ENCODE peak calls at places on chromosomes 13 and 19, in ten cellular contexts. One of them, this sample, is unnamed.

GRCh38 chr19:33868821-33869412 is 72.2 kb downstream of the KCTD15 start:
- DNase-seq in osteocyte: peak
- DNase-seq in fibroblast of lung: peak
- DNase-seq in PC-3: no peak
- DNase-seq in WERI-Rb-1: no peak
- DNase-seq in astrocyte of the spinal cord: peak
- DNase-seq in gastrocnemius medialis: no peak
- DNase-seq in fibroblast of pulmonary artery: peak
- DNase-seq in GM13977: no peak
- DNase-seq in BE2C: peak
- DNase-seq in this sample: no peak

GRCh38 chr13:102724923-102725322 is 30.1 kb upstream of the METTL21C start:
- DNase-seq in osteocyte: no peak
- DNase-seq in fibroblast of lung: peak
- DNase-seq in PC-3: peak
- DNase-seq in WERI-Rb-1: peak
- DNase-seq in astrocyte of the spinal cord: peak
- DNase-seq in gastrocnemius medialis: no peak
- DNase-seq in fibroblast of pulmonary artery: peak
- DNase-seq in GM13977: no peak
- DNase-seq in BE2C: no peak
- DNase-seq in this sample: no peak

GRCh38 chr19:10419646-10420443 is 493 bp upstream of the PDE4A start:
- DNase-seq in osteocyte: no peak
- DNase-seq in fibroblast of lung: peak
- DNase-seq in PC-3: peak
- DNase-seq in WERI-Rb-1: peak
- DNase-seq in astrocyte of the spinal cord: peak
- DNase-seq in gastrocnemius medialis: no peak
- DNase-seq in fibroblast of pulmonary artery: peak
- DNase-seq in GM13977: peak
- DNase-seq in BE2C: peak
- DNase-seq in this sample: no peak

GRCh38 chr13:45370922-45371406 is 30.0 kb upstream of the TPT1 start:
- DNase-seq in osteocyte: peak
- DNase-seq in fibroblast of lung: peak
- DNase-seq in PC-3: peak
- DNase-seq in WERI-Rb-1: peak
- DNase-seq in astrocyte of the spinal cord: peak
- DNase-seq in gastrocnemius medialis: peak
- DNase-seq in fibroblast of pulmonary artery: peak
- DNase-seq in GM13977: peak
- DNase-seq in BE2C: peak
- DNase-seq in this sample: peak

GRCh38 chr19:11699931-11700794 is 38.6 kb downstream of the ZNF823 start:
- DNase-seq in osteocyte: no peak
- DNase-seq in fibroblast of lung: peak
- DNase-seq in PC-3: peak
- DNase-seq in WERI-Rb-1: no peak
- DNase-seq in astrocyte of the spinal cord: peak
- DNase-seq in gastrocnemius medialis: no peak
- DNase-seq in fibroblast of pulmonary artery: peak
- DNase-seq in GM13977: no peak
- DNase-seq in BE2C: peak
- DNase-seq in this sample: no peak

GRCh38 chr13:59951011-59951410 is 212.7 kb downstream of the DIAPH3 start:
- DNase-seq in osteocyte: no peak
- DNase-seq in fibroblast of lung: no peak
- DNase-seq in PC-3: no peak
- DNase-seq in WERI-Rb-1: no peak
- DNase-seq in astrocyte of the spinal cord: peak
- DNase-seq in gastrocnemius medialis: no peak
- DNase-seq in fibroblast of pulmonary artery: no peak
- DNase-seq in GM13977: no peak
- DNase-seq in BE2C: no peak
- DNase-seq in this sample: no peak

GRCh38 chr19:58566989-58567388 is 6.1 kb downstream of the MZF1 start:
- DNase-seq in osteocyte: no peak
- DNase-seq in fibroblast of lung: no peak
- DNase-seq in PC-3: no peak
- DNase-seq in WERI-Rb-1: no peak
- DNase-seq in astrocyte of the spinal cord: no peak
- DNase-seq in gastrocnemius medialis: no peak
- DNase-seq in fibroblast of pulmonary artery: no peak
- DNase-seq in GM13977: no peak
- DNase-seq in BE2C: no peak
- DNase-seq in this sample: no peak

GRCh38 chr19:10486551-10486950 is 16.6 kb downstream of the KEAP1 start:
- DNase-seq in osteocyte: no peak
- DNase-seq in fibroblast of lung: no peak
- DNase-seq in PC-3: no peak
- DNase-seq in WERI-Rb-1: no peak
- DNase-seq in astrocyte of the spinal cord: no peak
- DNase-seq in gastrocnemius medialis: no peak
- DNase-seq in fibroblast of pulmonary artery: no peak
- DNase-seq in GM13977: no peak
- DNase-seq in BE2C: no peak
- DNase-seq in this sample: no peak

DNA sequence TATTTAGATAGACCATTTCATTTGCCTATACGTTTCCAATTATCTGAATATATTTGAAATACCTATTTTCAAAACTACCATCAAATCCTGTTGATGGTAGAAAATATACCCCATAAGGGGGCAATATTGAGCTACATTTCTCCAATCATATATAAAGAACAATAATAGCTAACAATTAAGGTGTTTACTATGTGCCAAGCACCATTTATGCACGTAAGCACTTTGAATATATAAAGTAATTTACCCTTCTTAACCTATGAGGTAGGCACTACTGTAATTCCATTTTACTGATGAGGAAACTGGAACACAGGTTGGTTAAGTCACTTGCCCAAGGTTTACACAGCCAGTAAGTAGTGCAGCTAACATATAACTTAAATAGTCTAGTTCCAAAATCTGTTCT is 79.2 kb downstream of the UBL3 start:
- DNase-seq in osteocyte: no peak
- DNase-seq in fibroblast of lung: peak
- DNase-seq in PC-3: peak
- DNase-seq in WERI-Rb-1: no peak
- DNase-seq in astrocyte of the spinal cord: peak
- DNase-seq in gastrocnemius medialis: no peak
- DNase-seq in fibroblast of pulmonary artery: peak
- DNase-seq in GM13977: no peak
- DNase-seq in BE2C: no peak
- DNase-seq in this sample: no peak
- TF ChIP-seq CTCF in osteocyte: peak
- TF ChIP-seq CTCF in fibroblast of lung: peak
- TF ChIP-seq CTCF in PC-3: peak
- TF ChIP-seq CTCF in WERI-Rb-1: no peak
- TF ChIP-seq CTCF in astrocyte of the spinal cord: peak
- TF ChIP-seq CTCF in gastrocnemius medialis: peak
- TF ChIP-seq CTCF in fibroblast of pulmonary artery: peak
- TF ChIP-seq CTCF in GM13977: peak
- TF ChIP-seq CTCF in BE2C: peak
- TF ChIP-seq CTCF in this sample: peak

DNA sequence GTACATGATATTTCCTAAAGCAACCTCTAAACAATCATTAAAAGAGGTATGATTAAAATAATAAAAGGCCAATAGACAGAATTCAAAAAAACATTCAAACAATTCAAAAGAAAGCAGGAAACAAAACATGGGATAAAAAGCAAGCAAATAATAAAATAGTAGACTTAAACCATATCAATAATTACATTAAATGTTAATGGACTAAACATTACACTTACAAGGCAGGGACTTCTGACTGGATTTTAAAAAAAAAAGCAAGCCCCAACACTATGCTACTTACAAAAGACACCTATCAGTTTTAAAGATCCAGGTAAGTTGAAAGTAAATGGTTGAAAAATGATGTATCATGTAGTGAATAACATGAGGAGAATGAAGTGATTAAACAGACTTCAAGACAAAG is 65.2 kb downstream of the KLF2 start:
- DNase-seq in osteocyte: no peak
- DNase-seq in fibroblast of lung: no peak
- DNase-seq in PC-3: no peak
- DNase-seq in WERI-Rb-1: no peak
- DNase-seq in astrocyte of the spinal cord: no peak
- DNase-seq in gastrocnemius medialis: no peak
- DNase-seq in fibroblast of pulmonary artery: no peak
- DNase-seq in GM13977: no peak
- DNase-seq in BE2C: no peak
- DNase-seq in this sample: no peak
- TF ChIP-seq CTCF in osteocyte: no peak
- TF ChIP-seq CTCF in fibroblast of lung: no peak
- TF ChIP-seq CTCF in PC-3: no peak
- TF ChIP-seq CTCF in WERI-Rb-1: no peak
- TF ChIP-seq CTCF in astrocyte of the spinal cord: no peak
- TF ChIP-seq CTCF in gastrocnemius medialis: no peak
- TF ChIP-seq CTCF in fibroblast of pulmonary artery: no peak
- TF ChIP-seq CTCF in GM13977: no peak
- TF ChIP-seq CTCF in BE2C: no peak
- TF ChIP-seq CTCF in this sample: no peak

DNA sequence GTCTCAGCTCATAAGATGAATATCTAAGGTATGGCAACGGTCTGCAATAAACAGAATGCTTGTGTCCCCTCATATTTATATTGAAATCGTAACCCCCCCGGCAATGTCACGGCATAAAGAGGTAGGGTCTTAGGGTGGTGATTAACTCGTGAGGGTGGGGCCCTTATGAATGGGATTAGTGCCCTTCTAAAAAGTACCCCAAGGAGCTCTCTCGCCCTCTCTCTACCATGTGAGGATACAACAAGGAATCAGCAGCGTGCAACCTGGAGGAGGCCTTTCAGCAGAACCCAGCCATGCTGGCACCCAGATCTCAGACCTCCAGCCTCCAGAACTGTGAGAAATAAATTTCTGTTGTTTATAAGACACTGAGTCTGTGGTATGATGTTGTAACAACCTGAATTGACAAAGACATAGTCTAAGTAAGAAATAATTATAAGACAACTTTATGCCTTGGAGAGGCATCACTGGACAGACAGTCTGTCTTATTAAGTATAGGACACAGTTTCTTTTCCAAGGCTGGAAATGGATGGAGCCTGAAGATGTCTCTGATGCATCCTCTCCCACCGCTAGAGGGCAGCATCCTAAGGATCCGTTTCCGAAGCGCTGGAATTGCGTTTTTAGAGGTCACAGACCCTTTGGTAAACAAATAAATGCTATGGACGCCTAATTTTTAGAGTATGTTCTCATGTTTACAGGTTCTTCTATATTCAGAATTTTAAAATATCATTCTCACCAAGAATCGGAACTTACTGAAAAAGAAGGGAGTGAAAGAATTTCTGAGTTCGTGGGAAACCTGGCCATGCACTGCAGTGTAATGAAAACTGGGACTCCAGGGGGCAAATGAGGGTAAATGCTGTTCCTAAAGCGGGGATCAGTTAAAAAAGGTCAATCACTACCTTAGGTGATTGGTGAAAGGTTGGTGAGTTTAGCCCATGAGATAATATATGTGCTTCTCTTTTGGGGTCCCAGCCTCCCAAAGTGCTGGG is 13.3 kb upstream of the LEUTX start:
- DNase-seq in osteocyte: no peak
- DNase-seq in fibroblast of lung: peak
- DNase-seq in PC-3: peak
- DNase-seq in WERI-Rb-1: peak
- DNase-seq in astrocyte of the spinal cord: peak
- DNase-seq in gastrocnemius medialis: no peak
- DNase-seq in fibroblast of pulmonary artery: peak
- DNase-seq in GM13977: no peak
- DNase-seq in BE2C: peak
- DNase-seq in this sample: no peak
- TF ChIP-seq CTCF in osteocyte: peak
- TF ChIP-seq CTCF in fibroblast of lung: peak
- TF ChIP-seq CTCF in PC-3: peak
- TF ChIP-seq CTCF in WERI-Rb-1: peak
- TF ChIP-seq CTCF in astrocyte of the spinal cord: peak
- TF ChIP-seq CTCF in gastrocnemius medialis: peak
- TF ChIP-seq CTCF in fibroblast of pulmonary artery: peak
- TF ChIP-seq CTCF in GM13977: peak
- TF ChIP-seq CTCF in BE2C: peak
- TF ChIP-seq CTCF in this sample: peak

DNA sequence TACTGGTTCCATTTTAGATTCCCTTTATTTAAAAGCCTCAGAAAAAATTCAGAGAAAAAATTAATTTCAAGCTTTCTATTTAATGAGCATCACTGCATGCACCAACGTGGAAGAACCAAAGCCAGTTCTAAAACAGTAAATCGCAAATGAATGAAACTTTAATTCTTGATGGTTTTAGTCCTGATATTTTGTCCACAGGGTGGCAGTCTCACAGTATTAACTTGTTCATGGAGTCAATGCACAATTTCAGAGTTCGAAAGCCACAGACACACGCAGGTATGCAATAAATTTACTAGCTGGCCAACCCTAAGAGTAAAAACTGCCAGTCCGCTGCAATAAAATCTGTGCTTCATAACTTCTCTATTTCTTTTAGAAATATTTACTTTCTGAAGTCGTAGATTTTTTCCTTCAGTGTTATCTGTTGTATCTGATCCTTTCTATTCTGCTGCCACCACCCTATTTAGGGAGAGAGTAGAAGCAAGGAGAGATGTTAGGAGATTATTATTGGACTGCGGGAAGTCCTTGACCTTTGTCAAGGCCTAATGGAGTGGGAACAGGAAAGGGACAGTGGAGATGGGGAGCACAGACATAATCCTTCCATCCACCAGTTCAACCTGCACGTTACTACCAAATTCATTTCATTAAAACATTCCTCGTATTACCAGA is 7.0 kb upstream of the WBP4 start:
- DNase-seq in osteocyte: no peak
- DNase-seq in fibroblast of lung: peak
- DNase-seq in PC-3: peak
- DNase-seq in WERI-Rb-1: no peak
- DNase-seq in astrocyte of the spinal cord: peak
- DNase-seq in gastrocnemius medialis: no peak
- DNase-seq in fibroblast of pulmonary artery: peak
- DNase-seq in GM13977: peak
- DNase-seq in BE2C: peak
- DNase-seq in this sample: no peak
- TF ChIP-seq CTCF in osteocyte: peak
- TF ChIP-seq CTCF in fibroblast of lung: peak
- TF ChIP-seq CTCF in PC-3: peak
- TF ChIP-seq CTCF in WERI-Rb-1: no peak
- TF ChIP-seq CTCF in astrocyte of the spinal cord: peak
- TF ChIP-seq CTCF in gastrocnemius medialis: peak
- TF ChIP-seq CTCF in fibroblast of pulmonary artery: peak
- TF ChIP-seq CTCF in GM13977: peak
- TF ChIP-seq CTCF in BE2C: peak
- TF ChIP-seq CTCF in this sample: peak

GRCh38 chr19:7394728-7395359 is 46.1 kb downstream of the ARHGEF18 start:
- DNase-seq in osteocyte: peak
- DNase-seq in fibroblast of lung: peak
- DNase-seq in PC-3: peak
- DNase-seq in WERI-Rb-1: peak
- DNase-seq in astrocyte of the spinal cord: peak
- DNase-seq in gastrocnemius medialis: peak
- DNase-seq in fibroblast of pulmonary artery: peak
- DNase-seq in GM13977: peak
- DNase-seq in BE2C: peak
- DNase-seq in this sample: peak
- TF ChIP-seq CTCF in osteocyte: no peak
- TF ChIP-seq CTCF in fibroblast of lung: no peak
- TF ChIP-seq CTCF in PC-3: peak
- TF ChIP-seq CTCF in WERI-Rb-1: no peak
- TF ChIP-seq CTCF in astrocyte of the spinal cord: no peak
- TF ChIP-seq CTCF in gastrocnemius medialis: no peak
- TF ChIP-seq CTCF in fibroblast of pulmonary artery: no peak
- TF ChIP-seq CTCF in GM13977: no peak
- TF ChIP-seq CTCF in BE2C: no peak
- TF ChIP-seq CTCF in this sample: no peak

This sample was measured in activated B cell treated with CpG ODN at 0.5 μM for 24 hours.